ENCODE peak calls at places on chromosomes 1 and 21, in seven cellular contexts. S is PC-9; J is CD4-positive, alpha-beta memory T cell; I is psoas muscle; A is body of pancreas; N is cardiac muscle cell; P is pancreas. O is an unnamed sample.

GRCh38 chr1:52426391-52426790 is 22.0 kb downstream of the PRPF38A start:
- DNase-seq in N (no peak), J (no peak), I (no peak), A (no peak), P (no peak), S (peak; percentile 17), O (no peak)

GRCh38 chr21:41600116-41600515 is 92.2 kb upstream of the TMPRSS2 start:
- DNase-seq in A (no peak), I (no peak), N (no peak), P (peak; percentile 25), J (no peak), S (no peak), O (no peak)

GRCh38 chr1:205921559-205921887 is 21.7 kb downstream of the SLC26A9 start:
- DNase-seq in A (no peak), P (no peak), I (no peak), S (no peak), N (no peak), J (no peak), O (no peak)

GRCh38 chr1:101463195-101463594 is 226.4 kb downstream of the S1PR1 start:
- DNase-seq in S (no peak), A (no peak), P (no peak), J (no peak), I (no peak), N (no peak), O (no peak)

GRCh38 chr1:59132353-59132752 is 164.5 kb upstream of the FGGY start:
- DNase-seq in J (no peak), N (no peak), I (no peak), A (no peak), S (no peak), P (no peak), O (no peak)

GRCh38 chr1:220370041-220370700 is 97.9 kb upstream of the RAB3GAP2 start:
- DNase-seq in N (peak; percentile 37), A (no peak), J (no peak), I (peak; percentile 22), P (no peak), S (peak; percentile 77), O (no peak)

GRCh38 chr1:110617116-110617515 is 11.0 kb upstream of the KCNA2 start:
- DNase-seq in N (no peak), A (no peak), J (no peak), I (no peak), S (no peak), P (no peak), O (no peak)

GRCh38 chr1:51627672-51628071 is 10.8 kb downstream of the OSBPL9 start:
- DNase-seq in S (no peak), P (no peak), I (no peak), N (peak; percentile 78), A (no peak), J (no peak), O (no peak)

GRCh38 chr1:61184035-61184713 is 101.8 kb downstream of the NFIA start:
- DNase-seq in J (no peak), N (peak; percentile 98), P (peak; percentile 90), A (peak; percentile 97), I (peak; percentile 93), S (peak; percentile 86), O (no peak)

GRCh38 chr1:27153927-27154358 is 982 bp downstream of the SLC9A1 start:
- DNase-seq in N (no peak), J (no peak), P (no peak), A (no peak), I (no peak), S (no peak), O (no peak)

GRCh38 chr1:27152829-27153548 is 1.9 kb downstream of the SLC9A1 start:
- DNase-seq in I (no peak), S (no peak), P (no peak), J (no peak), A (no peak), N (no peak), O (no peak)

GRCh38 chr1:27150641-27151040 is 4.3 kb downstream of the SLC9A1 start:
- DNase-seq in A (no peak), J (no peak), I (no peak), S (no peak), P (no peak), N (no peak), O (no peak)

GRCh38 chr1:27153549-27153886 is 1.4 kb downstream of the SLC9A1 start:
- DNase-seq in S (no peak), I (no peak), J (no peak), N (no peak), A (no peak), P (no peak), O (no peak)

DNA sequence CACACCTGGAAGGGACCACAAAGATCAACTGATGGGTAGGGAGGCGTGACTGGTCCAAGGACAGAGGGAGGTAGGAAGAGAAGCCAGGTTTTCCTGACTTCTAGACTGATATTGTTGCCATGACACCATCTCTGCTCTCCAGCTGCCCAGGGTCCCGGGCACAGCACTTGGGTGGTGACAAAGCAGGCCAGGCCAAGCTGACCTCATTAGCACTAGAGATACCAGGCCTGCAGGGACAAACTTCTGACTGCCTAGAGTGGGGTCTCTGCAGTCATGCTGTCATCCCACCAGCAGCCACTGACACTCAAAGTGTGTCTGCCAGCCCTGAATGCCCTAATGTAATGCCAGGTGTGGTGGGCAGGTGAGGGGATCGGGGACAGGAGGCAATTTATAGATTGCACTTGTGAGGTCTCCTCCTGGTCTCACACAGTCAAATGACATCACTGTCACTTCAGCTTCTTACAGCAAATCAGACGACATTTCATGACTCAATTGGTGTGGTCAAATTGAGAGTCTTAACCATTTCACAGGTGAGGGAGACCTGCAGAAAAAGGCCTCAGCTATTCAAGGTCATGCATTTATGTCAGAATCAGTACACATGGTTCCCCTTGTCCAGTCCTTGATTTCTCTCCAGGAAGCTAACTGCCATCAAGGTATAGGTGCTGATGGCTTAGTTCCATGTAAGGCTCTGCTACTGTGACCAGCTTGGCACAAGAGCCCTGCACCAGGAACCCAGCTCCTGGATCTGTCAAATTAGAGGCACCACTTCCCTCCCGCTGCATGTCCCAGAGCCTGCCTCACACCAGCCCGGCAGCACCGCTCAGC is 2.7 kb downstream of the SLC9A1 start:
- DNase-seq in J (no peak), A (peak; percentile 54), P (no peak), S (no peak), N (peak; percentile 32), I (no peak), O (no peak)
- H3K27ac ChIP-seq in J (peak overlapping the region; percentile 1), A (peak overlapping the region; percentile 95), P (peak overlapping the region; percentile 6), S (no peak overlapping the region), N (peak overlapping the region; percentile 25), I (peak overlapping the region; percentile 92), O (peak overlapping the region; percentile 90)

GRCh38 chr1:46545784-46546183 is 5.7 kb downstream of the KNCN start:
- DNase-seq in S (no peak), A (no peak), P (no peak), I (no peak), J (no peak), N (no peak), O (no peak)

GRCh38 chr1:46546210-46546609 is 5.2 kb downstream of the KNCN start:
- DNase-seq in I (no peak), A (no peak), P (no peak), J (no peak), N (no peak), S (no peak), O (no peak)

GRCh38 chr1:46543382-46543760 is 8.1 kb downstream of the KNCN start:
- DNase-seq in A (no peak), S (no peak), P (no peak), J (no peak), I (no peak), N (no peak), O (no peak)

GRCh38 chr1:46543761-46544560 is 7.5 kb downstream of the KNCN start:
- DNase-seq in P (no peak), I (no peak), S (no peak), J (no peak), N (no peak), A (no peak), O (no peak)

GRCh38 chr1:46544561-46545240 is 6.7 kb downstream of the KNCN start:
- DNase-seq in P (no peak), N (no peak), S (no peak), I (no peak), A (no peak), J (no peak), O (no peak)
- H3K27me3 ChIP-seq in P (no peaks in the 10 kb centered on the region), N (peaks cover 80% of the 10 kb centered on the region), S (peaks cover 9% of the 10 kb centered on the region), I (peaks cover 11% of the 10 kb centered on the region), A (no peaks in the 10 kb centered on the region), J (peaks cover 14% of the 10 kb centered on the region), O (peaks cover 9% of the 10 kb centered on the region)

DNA sequence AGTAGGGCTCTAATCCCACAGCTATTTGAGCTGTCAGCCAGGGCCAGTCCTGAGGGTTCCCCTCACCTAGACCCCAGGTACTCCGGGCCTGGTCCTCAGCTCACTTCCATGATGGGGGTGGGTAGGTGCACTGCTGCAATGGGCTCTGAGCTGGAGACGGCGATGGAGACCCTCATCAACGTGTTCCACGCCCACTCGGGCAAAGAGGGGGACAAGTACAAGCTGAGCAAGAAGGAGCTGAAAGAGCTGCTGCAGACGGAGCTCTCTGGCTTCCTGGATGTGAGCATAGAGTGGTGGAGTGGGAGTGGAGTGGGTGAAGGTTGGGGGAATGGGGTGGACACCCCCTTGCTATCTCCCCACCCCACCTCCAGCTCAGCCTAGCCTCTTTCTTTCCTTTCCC is 2.1 kb downstream of the S100A1 start:
- DNase-seq in S (no peak), A (no peak), I (no peak), P (peak; percentile 50), N (no peak), J (no peak), O (no peak)
- H3K4me1 ChIP-seq in S (peaks cover 26% of the 10 kb centered on the region), A (peaks cover 35% of the 10 kb centered on the region), I (peaks cover 51% of the 10 kb centered on the region), P (no peaks in the 10 kb centered on the region), N (peaks cover 26% of the 10 kb centered on the region), J (peaks cover 11% of the 10 kb centered on the region), O (peaks cover 6% of the 10 kb centered on the region)

GRCh38 chr1:6102227-6102845 is 56.6 kb downstream of the KCNAB2 start:
- DNase-seq in I (peak; percentile 5), N (no peak), P (peak; percentile 34), S (no peak), A (no peak), J (no peak), O (no peak)
- H3K27ac ChIP-seq in I (no peak overlapping the region), N (no peak overlapping the region), P (no peak overlapping the region), S (no peak overlapping the region), A (no peak overlapping the region), J (no peak overlapping the region), O (no peak overlapping the region)

GRCh38 chr1:200302192-200302892 is 107.5 kb downstream of the ZNF281 start:
- DNase-seq in P (peak; percentile 80), I (no peak), N (peak; percentile 40), S (peak; percentile 36), J (peak; percentile 72), A (peak; percentile 53), O (peak; percentile 74)

GRCh38 chr1:200302893-200303250 is 107.0 kb downstream of the ZNF281 start:
- DNase-seq in P (peak; percentile 64), I (no peak), S (no peak), J (no peak), N (peak; percentile 25), A (peak; percentile 38), O (no peak)

GRCh38 chr1:200301152-200301551 is 108.7 kb downstream of the ZNF281 start:
- DNase-seq in I (no peak), J (no peak), N (no peak), S (no peak), P (no peak), A (no peak), O (no peak)

GRCh38 chr1:200305806-200306205 is 104.0 kb downstream of the ZNF281 start:
- DNase-seq in I (no peak), P (no peak), N (no peak), J (no peak), S (no peak), A (no peak), O (no peak)

GRCh38 chr1:200304146-200304545 is 105.7 kb downstream of the ZNF281 start:
- DNase-seq in P (no peak), A (no peak), N (no peak), S (no peak), J (no peak), I (no peak), O (no peak)
- H3K27me3 ChIP-seq in P (no peaks in the 10 kb centered on the region), A (no peaks in the 10 kb centered on the region), N (peaks cover 75% of the 10 kb centered on the region), S (no peaks in the 10 kb centered on the region), J (no peaks in the 10 kb centered on the region), I (no peaks in the 10 kb centered on the region), O (no peaks in the 10 kb centered on the region)

GRCh38 chr1:17621691-17622090 is 82.2 kb downstream of the ARHGEF10L start:
- DNase-seq in N (no peak), P (no peak), A (no peak), J (no peak), I (no peak), S (no peak), O (no peak)
- H3K4me1 ChIP-seq in N (peaks cover 17% of the 10 kb centered on the region), P (no peaks in the 10 kb centered on the region), A (no peaks in the 10 kb centered on the region), J (no peaks in the 10 kb centered on the region), I (peaks cover 44% of the 10 kb centered on the region), S (peaks cover 19% of the 10 kb centered on the region), O (no peaks in the 10 kb centered on the region)

O was measured in naive thymus-derived CD4-positive, alpha-beta T cell.